ENCODE peak calls at places on chromosomes 12 and 14, in six cellular contexts. F is CD8-positive, alpha-beta T cell; P is endodermal cell; K is heart left ventricle; M is adrenal gland; I is uterus. R is an unnamed sample. For H3K27me3, the result is how much of the 10 kb centered on the place peaks cover.

GRCh38 chr12:104547239-104547638 is 90.5 kb downstream of the CHST11 start:
- DNase-seq in F (no peak), P (no peak), K (no peak), M (no peak), I (no peak), R (no peak)

GRCh38 chr12:112182499-112182898 is 57.1 kb downstream of the TRAFD1 start:
- DNase-seq in F (no peak), P (no peak), K (no peak), M (no peak), I (no peak), R (no peak)

GRCh38 chr14:77026930-77027537 is 1.5 kb downstream of the IRF2BPL start:
- DNase-seq in F (peak), P (peak), K (peak), M (peak), I (peak), R (no peak)

GRCh38 chr12:15601210-15601800 is 187.9 kb downstream of the EPS8 start:
- DNase-seq in F (no peak), P (no peak), K (no peak), M (no peak), I (no peak), R (peak)

GRCh38 chr12:103955811-103956514 is 9.7 kb upstream of the TDG start:
- DNase-seq in F (no peak), P (peak), K (no peak), M (no peak), I (no peak), R (no peak)

GRCh38 chr12:103175625-103176024 is 218.2 kb downstream of the ASCL1 start:
- DNase-seq in F (no peak), P (no peak), K (no peak), M (no peak), I (no peak), R (no peak)

GRCh38 chr14:92039073-92039719 is 663 bp downstream of the TRIP11 start:
- DNase-seq in F (no peak), P (peak), K (no peak), M (no peak), I (no peak), R (peak)

GRCh38 chr12:90246673-90247072 is 538.0 kb upstream of the ATP2B1 start:
- DNase-seq in F (no peak), P (no peak), K (no peak), M (no peak), I (no peak), R (no peak)

GRCh38 chr14:58572092-58572853 is 65.5 kb upstream of the DACT1 start:
- DNase-seq in F (no peak), P (no peak), K (no peak), M (no peak), I (no peak), R (peak)

GRCh38 chr12:81949721-81950120 is 190.6 kb upstream of the PPFIA2 start:
- DNase-seq in F (no peak), P (no peak), K (no peak), M (no peak), I (no peak), R (no peak)

GRCh38 chr12:32171211-32171610 is 64.6 kb downstream of the BICD1 start:
- DNase-seq in F (no peak), P (peak), K (no peak), M (no peak), I (no peak), R (no peak)

GRCh38 chr12:81257952-81258551 is 180.2 kb downstream of the ACSS3 start:
- DNase-seq in F (no peak), P (no peak), K (no peak), M (no peak), I (no peak), R (peak)

GRCh38 chr14:95478818-95479217 is 37.6 kb downstream of the SYNE3 start:
- DNase-seq in F (no peak), P (no peak), K (no peak), M (no peak), I (no peak), R (no peak)

GRCh38 chr14:23559010-23559920 is 3.2 kb downstream of the THTPA start:
- DNase-seq in F (peak), P (peak), K (no peak), M (no peak), I (no peak), R (peak)

GRCh38 chr12:55036326-55036725 is 16.6 kb downstream of the NEUROD4 start:
- DNase-seq in F (no peak), P (no peak), K (no peak), M (no peak), I (no peak), R (no peak)

GRCh38 chr12:67514502-67514901 is 134.0 kb upstream of the DYRK2 start:
- DNase-seq in F (no peak), P (no peak), K (no peak), M (no peak), I (no peak), R (no peak)

GRCh38 chr12:14993537-14994266 is 20.9 kb downstream of the PDE6H start:
- DNase-seq in F (no peak), P (no peak), K (no peak), M (no peak), I (no peak), R (no peak)

GRCh38 chr14:101022121-101022520 is 118.6 kb upstream of the RTL1 start:
- DNase-seq in F (peak), P (peak), K (peak), M (peak), I (peak), R (no peak)

GRCh38 chr14:101024686-101025085 is 121.2 kb upstream of the RTL1 start:
- DNase-seq in F (no peak), P (peak), K (peak), M (no peak), I (no peak), R (no peak)

GRCh38 chr14:101020971-101021370 is 117.4 kb upstream of the RTL1 start:
- DNase-seq in F (peak), P (peak), K (no peak), M (peak), I (no peak), R (no peak)

GRCh38 chr14:101025131-101025530 is 121.6 kb upstream of the RTL1 start:
- DNase-seq in F (no peak), P (no peak), K (no peak), M (peak), I (peak), R (no peak)

DNA sequence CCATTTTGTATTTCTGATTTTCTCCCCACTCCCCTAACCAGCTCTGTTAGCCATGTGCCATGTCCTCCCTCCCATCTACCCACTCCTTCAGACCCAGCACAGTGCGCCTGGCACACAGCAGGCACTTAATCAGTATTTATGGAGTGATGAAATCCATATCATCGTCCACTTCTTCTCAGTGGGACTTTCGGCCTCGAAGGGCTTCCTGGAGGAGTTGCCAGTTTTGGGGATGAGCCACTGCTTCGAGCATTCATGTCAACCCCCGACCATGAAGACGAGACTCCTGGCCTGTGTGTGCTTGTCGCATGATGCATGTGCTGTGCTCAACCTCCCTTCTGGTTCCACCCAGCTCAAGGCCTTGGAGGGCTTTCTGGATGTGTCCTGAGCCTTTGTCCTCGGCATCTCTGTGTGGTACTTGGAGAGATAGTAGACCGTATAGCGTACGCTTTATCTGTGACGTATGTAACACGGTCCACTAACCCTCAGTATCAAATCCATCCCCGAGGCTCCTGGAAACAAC is 119.5 kb upstream of the RTL1 start:
- DNase-seq in F (peak), P (peak), K (no peak), M (peak), I (peak), R (no peak)
- H3K27me3 ChIP-seq in F (under half), P (under half), K (under half), M (under half), I (under half), R (under half)

DNA sequence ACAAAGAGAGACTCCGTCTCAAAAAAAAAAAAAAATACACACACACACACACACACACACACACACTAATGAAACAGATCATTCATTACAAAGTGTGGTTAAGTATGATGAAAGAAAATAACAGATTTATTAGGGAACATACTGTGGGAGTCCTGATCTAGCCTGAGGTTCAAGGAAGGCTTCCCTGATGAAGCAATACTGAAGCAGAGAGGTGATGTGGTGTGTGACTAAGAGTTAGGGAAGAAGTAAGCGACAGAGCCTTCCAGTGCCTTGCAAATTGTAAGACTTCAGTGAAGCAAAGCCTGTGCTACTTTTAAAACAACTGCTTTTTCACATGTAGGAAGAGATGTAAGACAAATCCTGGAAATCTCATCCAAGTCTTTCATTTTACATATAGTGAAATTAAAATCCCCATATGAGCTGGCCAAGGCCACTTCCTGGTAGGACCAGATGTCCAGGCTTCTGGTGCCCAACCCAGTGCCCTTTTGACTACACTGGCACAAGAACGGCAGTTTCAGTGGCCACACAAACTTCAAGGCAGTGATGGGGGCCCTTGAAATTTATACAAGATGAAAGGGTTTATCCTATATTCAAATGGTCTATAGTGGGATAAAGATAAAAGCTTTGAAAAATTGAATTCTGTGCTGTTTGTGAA is 86.2 kb downstream of the STON2 start:
- DNase-seq in F (no peak), P (peak), K (no peak), M (no peak), I (no peak), R (no peak)
- H3K27ac ChIP-seq in F (no peak), P (peak), K (no peak), M (no peak), I (no peak), R (no peak)

DNA sequence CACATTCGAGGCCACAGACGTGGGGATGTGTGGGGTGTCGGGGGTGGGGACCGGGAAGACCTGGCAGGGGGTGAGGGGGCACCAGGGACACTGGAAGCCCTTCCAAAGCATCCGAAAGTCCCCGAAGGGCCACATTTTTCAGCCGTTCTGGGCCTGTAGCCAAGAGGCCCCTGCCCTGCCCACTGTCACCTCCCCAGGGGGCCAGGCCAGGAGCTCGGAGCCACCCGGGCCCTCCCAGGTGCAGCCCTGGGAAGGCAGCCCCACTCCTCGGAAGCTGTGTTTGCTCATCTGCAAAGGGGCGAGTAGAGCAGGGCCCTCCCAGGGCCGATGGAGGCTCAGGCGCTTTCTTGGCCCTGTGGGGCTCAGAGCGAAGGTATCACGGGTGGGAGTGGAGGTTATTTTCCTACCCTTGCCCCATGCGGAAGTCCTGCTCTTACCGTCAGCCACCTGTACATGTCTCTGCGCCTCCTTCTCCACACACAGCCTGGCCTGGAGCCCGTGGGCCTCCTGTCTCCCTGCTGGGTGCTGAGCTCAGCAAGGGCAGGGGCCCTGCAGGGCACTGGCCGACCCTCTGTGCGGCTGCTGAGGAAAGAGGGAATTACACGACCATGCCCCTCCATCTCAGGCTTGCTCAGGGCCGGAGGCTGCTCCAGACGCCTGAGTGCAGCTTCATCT is 27.2 kb downstream of the NOC4L start:
- DNase-seq in F (no peak), P (no peak), K (no peak), M (no peak), I (no peak), R (no peak)
- H3K27me3 ChIP-seq in F (under half), P (under half), K (under half), M (under half), I (under half), R (under half)

GRCh38 chr12:121839993-121840761 is 18.5 kb downstream of the HPD start:
- DNase-seq in F (no peak), P (no peak), K (no peak), M (no peak), I (no peak), R (no peak)
- H3K27ac ChIP-seq in F (peak), P (peak), K (peak), M (no peak), I (peak), R (no peak)

DNA sequence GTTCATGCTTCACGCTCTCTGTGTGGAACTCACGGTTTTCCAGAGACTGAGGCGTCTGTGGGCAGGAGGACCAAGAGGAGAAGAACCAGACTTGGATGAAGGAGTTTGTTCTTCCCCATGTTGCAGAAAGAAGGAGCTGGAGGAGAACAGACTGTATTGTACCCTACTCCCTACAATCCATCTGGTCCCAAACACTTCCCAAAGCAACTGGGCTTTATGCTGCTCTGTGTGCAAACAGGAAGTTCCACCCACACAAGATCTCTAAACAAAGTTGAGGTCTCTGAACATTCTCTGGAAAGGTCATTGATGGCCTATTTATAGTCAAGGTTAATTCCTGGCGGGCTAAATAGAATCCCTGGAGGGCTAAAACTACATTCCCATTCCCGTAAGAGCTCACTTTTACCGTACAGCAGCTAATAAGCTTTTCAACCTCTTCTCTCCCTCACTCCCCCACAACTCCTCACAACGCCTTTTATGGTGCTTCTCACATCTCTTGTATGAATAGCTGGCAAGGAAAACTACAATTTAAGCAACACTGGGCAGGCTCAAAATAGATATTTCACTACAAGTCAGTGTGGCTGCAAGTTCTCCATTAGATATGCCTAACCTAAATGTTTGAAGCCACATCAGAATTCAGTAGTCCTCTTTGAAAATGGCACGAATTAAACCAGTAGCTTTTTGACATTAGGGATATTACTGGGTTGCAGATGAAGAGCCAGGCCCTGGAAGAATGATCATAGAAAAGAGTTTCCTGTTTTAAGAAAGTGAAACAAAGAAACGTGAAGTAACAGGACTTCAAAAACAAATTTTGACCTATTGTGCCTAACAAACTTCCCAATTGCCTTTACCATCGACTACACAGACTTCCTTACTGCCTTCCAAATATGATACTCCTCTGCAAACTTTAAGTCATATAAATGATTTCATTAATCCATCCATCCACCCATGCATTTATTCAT is at the start of gene A2M:
- DNase-seq in F (no peak), P (no peak), K (peak), M (peak), I (peak), R (no peak)
- H3K27me3 ChIP-seq in F (under half), P (under half), K (under half), M (under half), I (under half), R (under half)

DNA sequence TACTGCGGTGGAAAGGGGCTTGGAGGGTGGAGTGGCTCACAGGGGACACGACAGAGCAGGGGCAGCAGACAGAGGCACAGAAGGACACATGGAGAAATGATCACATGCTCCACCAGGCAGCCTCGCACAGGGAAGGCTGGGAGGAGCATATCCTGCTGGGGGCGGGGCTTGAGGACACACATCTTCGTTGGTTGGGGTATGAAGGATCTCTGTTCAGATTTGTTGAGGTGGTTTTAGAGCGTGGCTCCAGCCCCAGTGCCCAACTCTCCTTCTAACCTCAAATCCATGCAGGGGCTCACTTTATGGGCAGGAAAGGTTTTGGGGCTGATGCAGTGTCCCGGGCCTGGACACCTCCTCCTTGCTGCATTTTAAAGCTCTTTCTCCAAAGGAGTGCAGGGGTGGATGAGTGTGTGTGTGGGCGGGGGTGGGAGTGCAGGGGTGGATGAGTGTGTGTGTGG is 741 bp upstream of the P3H3 start:
- DNase-seq in F (no peak), P (peak), K (peak), M (peak), I (peak), R (peak)
- H3K27ac ChIP-seq in F (no peak), P (peak), K (peak), M (no peak), I (peak), R (peak)